ENCODE peak calls at places on chromosomes 2 and 18, in nine cellular contexts. J is Panc1; W is neural crest cell; L is AG09319; O is fibroblast of the aortic adventitia; Y is Calu3; G is activated CD4-positive, alpha-beta T cell treated with anti-CD3 and anti-CD28 coated beads, Interleukin-2, amount 50 U/mL, for 24 hours; A is NCI-H2081; Z is EL. R is an unnamed sample.

GRCh38 chr2:112150447-112150846 is 12.3 kb downstream of the FBLN7 start:
- DNase-seq in J (no peak), W (no peak), L (peak; percentile 71), O (peak; percentile 93), Y (no peak), G (no peak), A (no peak), Z (peak; percentile 99), R (no peak)

GRCh38 chr18:50312296-50313030 is 25.0 kb upstream of the CXXC1 start:
- DNase-seq in J (no peak), W (no peak), L (no peak), O (no peak), Y (no peak), G (no peak), A (no peak), Z (no peak), R (peak; percentile 88)

GRCh38 chr2:15553951-15554350 is 7.2 kb downstream of the NBAS start:
- DNase-seq in J (no peak), W (no peak), L (no peak), O (no peak), Y (no peak), G (no peak), A (no peak), Z (no peak), R (no peak)

GRCh38 chr2:105383456-105383855 is 15.4 kb downstream of the FHL2 start:
- DNase-seq in J (no peak), W (no peak), L (no peak), O (no peak), Y (no peak), G (no peak), A (no peak), Z (no peak), R (no peak)

GRCh38 chr18:37778417-37779165 is 213.0 kb upstream of the CELF4 start:
- DNase-seq in J (peak; percentile 17), W (peak; percentile 89), L (no peak), O (no peak), Y (peak; percentile 83), G (no peak), A (peak; percentile 63), Z (no peak), R (peak; percentile 66)

GRCh38 chr2:20595439-20596192 is 55.3 kb downstream of the HS1BP3 start:
- DNase-seq in J (no peak), W (no peak), L (no peak), O (no peak), Y (no peak), G (no peak), A (no peak), Z (peak; percentile 80), R (peak; percentile 78)

GRCh38 chr2:218010116-218010837 is 7.5 kb upstream of the TNS1 start:
- DNase-seq in J (no peak), W (peak; percentile 38), L (no peak), O (no peak), Y (peak; percentile 76), G (no peak), A (peak; percentile 44), Z (peak; percentile 61), R (no peak)

GRCh38 chr2:157488877-157489276 is 45.0 kb upstream of the CYTIP start:
- DNase-seq in J (no peak), W (no peak), L (no peak), O (no peak), Y (peak; percentile 63), G (no peak), A (no peak), Z (no peak), R (no peak)

GRCh38 chr2:27152796-27153464 is 4.1 kb downstream of the TCF23 start:
- DNase-seq in J (no peak), W (no peak), L (no peak), O (peak; percentile 14), Y (no peak), G (no peak), A (peak; percentile 28), Z (peak; percentile 42), R (no peak)

GRCh38 chr18:50586710-50587109 is 26.8 kb downstream of the MAPK4 start:
- DNase-seq in J (no peak), W (no peak), L (no peak), O (no peak), Y (no peak), G (no peak), A (no peak), Z (no peak), R (peak; percentile 14)

GRCh38 chr2:227194219-227194618 is 29.8 kb downstream of the COL4A3 start:
- DNase-seq in J (no peak), W (no peak), L (no peak), O (no peak), Y (no peak), G (no peak), A (no peak), Z (no peak), R (no peak)

GRCh38 chr18:34760444-34760843 is 50.3 kb downstream of the DTNA start:
- DNase-seq in J (no peak), W (no peak), L (no peak), O (no peak), Y (no peak), G (no peak), A (no peak), Z (no peak), R (no peak)

GRCh38 chr2:85600235-85600575 is 2.3 kb downstream of the TMEM150A start:
- DNase-seq in J (no peak), W (no peak), L (no peak), O (no peak), Y (no peak), G (no peak), A (no peak), Z (no peak), R (no peak)

GRCh38 chr18:55384551-55385275 is 203.3 kb downstream of the TCF4 start:
- DNase-seq in J (no peak), W (peak; percentile 22), L (no peak), O (peak; percentile 57), Y (peak; percentile 11), G (no peak), A (no peak), Z (peak; percentile 62), R (peak; percentile 86)

GRCh38 chr2:2727876-2728511 is 396.9 kb upstream of the MYT1L start:
- DNase-seq in J (no peak), W (no peak), L (no peak), O (no peak), Y (no peak), G (no peak), A (no peak), Z (no peak), R (no peak)

GRCh38 chr2:5250482-5250881 is 441.7 kb upstream of the SOX11 start:
- DNase-seq in J (no peak), W (no peak), L (no peak), O (no peak), Y (no peak), G (no peak), A (no peak), Z (peak; percentile 0), R (no peak)

GRCh38 chr2:105772362-105772761 is 27.6 kb downstream of the NCK2 start:
- DNase-seq in J (no peak), W (no peak), L (no peak), O (no peak), Y (no peak), G (no peak), A (no peak), Z (no peak), R (no peak)

GRCh38 chr18:64936671-64937070 is 787.8 kb upstream of the LINC00305 start:
- DNase-seq in J (no peak), W (no peak), L (no peak), O (no peak), Y (no peak), G (no peak), A (no peak), Z (no peak), R (no peak)

GRCh38 chr2:237124820-237125219 is 39.1 kb downstream of the COPS8 start:
- DNase-seq in J (no peak), W (no peak), L (no peak), O (no peak), Y (no peak), G (no peak), A (no peak), Z (no peak), R (no peak)

GRCh38 chr18:78722391-78722790 is 257.2 kb upstream of the SALL3 start:
- DNase-seq in J (no peak), W (no peak), L (no peak), O (no peak), Y (no peak), G (no peak), A (no peak), Z (no peak), R (no peak)

GRCh38 chr2:205245652-205246051 is 436.6 kb upstream of the NRP2 start:
- DNase-seq in J (no peak), W (no peak), L (no peak), O (peak; percentile 91), Y (no peak), G (no peak), A (no peak), Z (peak; percentile 47), R (no peak)

GRCh38 chr2:39128919-39129391 is 8.1 kb upstream of the SOS1 start:
- DNase-seq in J (no peak), W (no peak), L (no peak), O (peak; percentile 32), Y (no peak), G (no peak), A (no peak), Z (no peak), R (peak; percentile 85)

GRCh38 chr18:79442508-79443221 is 46.9 kb downstream of the NFATC1 start:
- DNase-seq in J (no peak), W (no peak), L (no peak), O (peak; percentile 63), Y (no peak), G (no peak), A (no peak), Z (no peak), R (no peak)

GRCh38 chr2:127624321-127625145 is 21.4 kb upstream of the GPR17 start:
- DNase-seq in J (no peak), W (no peak), L (no peak), O (no peak), Y (no peak), G (no peak), A (no peak), Z (no peak), R (no peak)

GRCh38 chr2:26768759-26769500 is 4.8 kb downstream of the SLC35F6 start:
- DNase-seq in J (no peak), W (no peak), L (no peak), O (peak; percentile 82), Y (peak; percentile 55), G (no peak), A (no peak), Z (peak; percentile 79), R (no peak)

GRCh38 chr2:132782166-132782783 is 112.3 kb upstream of the LYPD1 start:
- DNase-seq in J (no peak), W (no peak), L (no peak), O (no peak), Y (no peak), G (no peak), A (no peak), Z (no peak), R (no peak)

GRCh38 chr18:21669736-21670135 is 34.8 kb downstream of the ABHD3 start:
- DNase-seq in J (no peak), W (no peak), L (no peak), O (no peak), Y (peak; percentile 50), G (no peak), A (no peak), Z (peak; percentile 44), R (no peak)